ENCODE peak calls at places on chromosomes 5 and 9, in six cellular contexts. I is mucosa of descending colon, E is NCI-H1694, G is choroid plexus epithelial cell, S is C1 segment of cervical spinal cord, J is renal cortical epithelial cell. U is an unnamed sample.

GRCh38 chr5:38237681-38238080 is 20.7 kb upstream of the EGFLAM start:
- DNase-seq in I (no peak), E (no peak), G (no peak), S (no peak), J (no peak), U (no peak)

GRCh38 chr5:103505581-103506305 is 56.8 kb downstream of the NUDT12 start:
- DNase-seq in I (no peak), E (no peak), G (peak; percentile 94), S (no peak), J (peak; percentile 79), U (no peak)

GRCh38 chr9:16361118-16361517 is 509.4 kb downstream of the BNC2 start:
- DNase-seq in I (no peak), E (no peak), G (no peak), S (no peak), J (no peak), U (no peak)

GRCh38 chr5:102627311-102627710 is 127.8 kb upstream of the PAM start:
- DNase-seq in I (no peak), E (no peak), G (peak; percentile 37), S (no peak), J (peak; percentile 67), U (no peak)

GRCh38 chr5:138275379-138275782 is 960 bp upstream of the GFRA3 start:
- DNase-seq in I (no peak), E (no peak), G (no peak), S (no peak), J (no peak), U (no peak)

GRCh38 chr5:392431-392988 is 50.5 kb upstream of the EXOC3 start:
- DNase-seq in I (peak; percentile 54), E (no peak), G (peak; percentile 24), S (no peak), J (peak; percentile 32), U (peak; percentile 40)

GRCh38 chr5:4000960-4001359 is 405.3 kb downstream of the IRX1 start:
- DNase-seq in I (no peak), E (no peak), G (no peak), S (no peak), J (no peak), U (no peak)

GRCh38 chr9:35756275-35756742 is 2.2 kb upstream of the MSMP start:
- DNase-seq in I (peak; percentile 84), E (no peak), G (no peak), S (no peak), J (no peak), U (no peak)

GRCh38 chr9:74016004-74016403 is 481.1 kb upstream of the RORB start:
- DNase-seq in I (no peak), E (no peak), G (no peak), S (no peak), J (no peak), U (no peak)

GRCh38 chr5:14369780-14370179 is 211.8 kb upstream of the OTULINL start:
- DNase-seq in I (no peak), E (no peak), G (no peak), S (no peak), J (no peak), U (no peak)

GRCh38 chr5:116032991-116033390 is 719 bp downstream of the ARL14EPL start:
- DNase-seq in I (no peak), E (no peak), G (no peak), S (no peak), J (no peak), U (no peak)

GRCh38 chr5:150503977-150504620 is 3.8 kb upstream of the NDST1 start:
- DNase-seq in I (no peak), E (no peak), G (no peak), S (peak; percentile 79), J (peak; percentile 75), U (no peak)

GRCh38 chr9:89179920-89180667 is 1.5 kb upstream of the SHC3 start:
- DNase-seq in I (peak; percentile 89), E (peak; percentile 93), G (peak; percentile 98), S (peak; percentile 86), J (peak; percentile 91), U (no peak)

GRCh38 chr5:88244686-88245085 is 24.0 kb downstream of the TMEM161B start:
- DNase-seq in I (no peak), E (no peak), G (peak; percentile 39), S (no peak), J (no peak), U (no peak)

GRCh38 chr5:146399446-146399845 is 47.7 kb upstream of the TCERG1 start:
- DNase-seq in I (no peak), E (no peak), G (no peak), S (no peak), J (no peak), U (no peak)

GRCh38 chr9:94853887-94854286 is 127.4 kb downstream of the AOPEP start:
- DNase-seq in I (no peak), E (no peak), G (no peak), S (no peak), J (peak; percentile 99), U (no peak)

GRCh38 chr5:100546041-100546440 is 10.9 kb downstream of the FAM174A start:
- DNase-seq in I (no peak), E (no peak), G (no peak), S (no peak), J (no peak), U (no peak)

GRCh38 chr5:158530111-158530510 is 569.6 kb downstream of the EBF1 start:
- DNase-seq in I (no peak), E (no peak), G (no peak), S (no peak), J (no peak), U (no peak)

GRCh38 chr5:168600409-168600808 is 21.2 kb upstream of the PANK3 start:
- DNase-seq in I (peak; percentile 66), E (no peak), G (no peak), S (no peak), J (peak; percentile 41), U (no peak)

GRCh38 chr5:37792976-37793328 is 46.9 kb downstream of the GDNF start:
- DNase-seq in I (no peak), E (no peak), G (peak; percentile 51), S (no peak), J (peak; percentile 93), U (no peak)

GRCh38 chr5:25618821-25619220 is 974.0 kb upstream of the CDH10 start:
- DNase-seq in I (no peak), E (no peak), G (no peak), S (no peak), J (no peak), U (no peak)

GRCh38 chr5:93599427-93600146 is 16.6 kb downstream of the NR2F1 start:
- DNase-seq in I (no peak), E (no peak), G (peak; percentile 90), S (no peak), J (no peak), U (no peak)

GRCh38 chr5:132526290-132526973 is 16.9 kb downstream of the IL5 start:
- DNase-seq in I (no peak), E (peak; percentile 48), G (peak; percentile 66), S (no peak), J (peak; percentile 58), U (peak; percentile 78)

GRCh38 chr5:6746244-6746643 is 33.0 kb downstream of the TENT4A start:
- DNase-seq in I (no peak), E (no peak), G (no peak), S (no peak), J (no peak), U (no peak)

GRCh38 chr9:26723486-26723885 is 169.1 kb downstream of the CAAP1 start:
- DNase-seq in I (peak; percentile 45), E (peak; percentile 75), G (peak; percentile 9), S (no peak), J (peak; percentile 16), U (peak; percentile 43)

GRCh38 chr9:111992523-111992922 is 95.9 kb downstream of the UGCG start:
- DNase-seq in I (no peak), E (no peak), G (peak; percentile 85), S (no peak), J (peak; percentile 95), U (no peak)

GRCh38 chr9:98105006-98105405 is 14.0 kb downstream of the TRIM14 start:
- DNase-seq in I (peak; percentile 48), E (no peak), G (no peak), S (no peak), J (no peak), U (no peak)

GRCh38 chr5:126680215-126680817 is 79.6 kb downstream of the PHAX start:
- DNase-seq in I (no peak), E (peak; percentile 96), G (peak; percentile 41), S (no peak), J (peak; percentile 37), U (peak; percentile 64)

GRCh38 chr5:40939753-40940152 is 30.5 kb downstream of the C7 start:
- DNase-seq in I (no peak), E (no peak), G (no peak), S (no peak), J (no peak), U (no peak)

GRCh38 chr9:128244443-128245226 is 31.2 kb downstream of the GOLGA2 start:
- DNase-seq in I (peak; percentile 83), E (no peak), G (peak; percentile 82), S (no peak), J (no peak), U (peak; percentile 66)

GRCh38 chr5:109410389-109411174 is 808 bp upstream of the PJA2 start:
- DNase-seq in I (peak; percentile 91), E (no peak), G (peak; percentile 95), S (peak; percentile 84), J (peak; percentile 77), U (no peak)

GRCh38 chr9:37410354-37410861 is 12.1 kb upstream of the GRHPR start:
- DNase-seq in I (no peak), E (no peak), G (no peak), S (no peak), J (no peak), U (no peak)

GRCh38 chr9:101711330-101711941 is 27.0 kb downstream of the GRIN3A start:
- DNase-seq in I (no peak), E (no peak), G (peak; percentile 15), S (no peak), J (no peak), U (peak; percentile 56)